ENCODE peak calls at places on chromosomes 13 and 19, in seven cellular contexts. K is HCT116; J is small intestine; P is uterus; T is ELR; F is amniotic epithelial cell; B is CD4-positive, alpha-beta T cell. V is an unnamed sample.

GRCh38 chr13:113410472-113411201 is 42.7 kb downstream of the ADPRHL1 start:
- DNase-seq in K (peak), J (no peak), P (no peak), T (peak), F (peak), B (no peak), V (peak)

GRCh38 chr13:33453911-33454310 is 168.4 kb upstream of the STARD13 start:
- DNase-seq in K (no peak), J (no peak), P (no peak), T (no peak), F (no peak), B (no peak), V (no peak)

GRCh38 chr13:97030705-97031452 is 36.6 kb upstream of the OXGR1 start:
- DNase-seq in K (peak), J (peak), P (no peak), T (peak), F (peak), B (no peak), V (peak)

GRCh38 chr13:26050568-26051230 is 1.1 kb downstream of the SHISA2 start:
- DNase-seq in K (no peak), J (no peak), P (no peak), T (peak), F (no peak), B (no peak), V (no peak)

GRCh38 chr13:33322965-33323668 is 37.6 kb upstream of the STARD13 start:
- DNase-seq in K (no peak), J (no peak), P (no peak), T (no peak), F (no peak), B (no peak), V (no peak)

GRCh38 chr13:24264976-24265375 is 44.4 kb upstream of the C1QTNF9 start:
- DNase-seq in K (no peak), J (peak), P (no peak), T (no peak), F (no peak), B (peak), V (no peak)

GRCh38 chr13:98915563-98916348 is 62.1 kb downstream of the DOCK9 start:
- DNase-seq in K (no peak), J (no peak), P (no peak), T (peak), F (no peak), B (no peak), V (no peak)

GRCh38 chr13:99403458-99403971 is 96.3 kb upstream of the GPR183 start:
- DNase-seq in K (no peak), J (peak), P (no peak), T (no peak), F (no peak), B (no peak), V (no peak)

GRCh38 chr19:36060430-36060829 is 5.7 kb downstream of the WDR62 start:
- DNase-seq in K (no peak), J (peak), P (peak), T (peak), F (peak), B (no peak), V (peak)

GRCh38 chr13:25687622-25688225 is 315.9 kb downstream of the ATP8A2 start:
- DNase-seq in K (no peak), J (peak), P (peak), T (no peak), F (no peak), B (no peak), V (peak)

GRCh38 chr13:67077132-67077531 is 153.0 kb downstream of the PCDH9 start:
- DNase-seq in K (no peak), J (no peak), P (no peak), T (no peak), F (no peak), B (no peak), V (no peak)

GRCh38 chr13:85148009-85148408 is 651.2 kb downstream of the SLITRK6 start:
- DNase-seq in K (no peak), J (no peak), P (no peak), T (no peak), F (no peak), B (no peak), V (peak)

GRCh38 chr19:18660939-18661338 is 22.5 kb upstream of the CRTC1 start:
- DNase-seq in K (no peak), J (no peak), P (no peak), T (no peak), F (no peak), B (no peak), V (no peak)

GRCh38 chr19:42440357-42441046 is 2.2 kb downstream of the CXCL17 start:
- DNase-seq in K (peak), J (peak), P (peak), T (peak), F (peak), B (peak), V (peak)

GRCh38 chr19:46487178-46487801 is 8.4 kb downstream of the PNMA8B start:
- DNase-seq in K (no peak), J (no peak), P (no peak), T (no peak), F (no peak), B (no peak), V (no peak)